ENCODE peak calls at places on chromosomes 12 and 14, in seven cellular contexts. E is GM12892, D is Panc1, V is HCT116, U is K562, O is HL-60, X is suprapubic skin. W is an unnamed sample.

GRCh38 chr12:57461326-57461903 is 1.8 kb downstream of the GLI1 start:
- DNase-seq in E (no peak), D (no peak), U (peak; percentile 78), X (peak; percentile 85), V (no peak), O (no peak), W (peak; percentile 46)

GRCh38 chr12:27517532-27517931 is 6.5 kb upstream of the PPFIBP1 start:
- DNase-seq in E (no peak), O (no peak), V (no peak), U (no peak), D (no peak), X (no peak), W (no peak)

GRCh38 chr12:109760031-109760929 is 46.7 kb downstream of the FAM222A start:
- DNase-seq in V (no peak), X (peak; percentile 61), D (no peak), U (no peak), O (peak; percentile 39), E (no peak), W (peak; percentile 89)

GRCh38 chr14:36519431-36520321 is at the start of gene NKX2-1:
- DNase-seq in O (no peak), E (no peak), U (no peak), X (no peak), V (no peak), D (no peak), W (no peak)

GRCh38 chr14:34003691-34004090 is 52.8 kb upstream of the EGLN3 start:
- DNase-seq in E (no peak), V (no peak), X (no peak), D (no peak), O (no peak), U (peak; percentile 47), W (no peak)

GRCh38 chr12:63937381-63938168 is 93.1 kb downstream of the SRGAP1 start:
- DNase-seq in V (no peak), O (no peak), U (no peak), X (no peak), D (no peak), E (no peak), W (no peak)

GRCh38 chr12:8912910-8913309 is 1.4 kb upstream of the PHC1 start:
- DNase-seq in U (peak; percentile 16), D (no peak), X (no peak), E (no peak), V (no peak), O (no peak), W (peak; percentile 32)

GRCh38 chr14:61542848-61543790 is 152.2 kb upstream of the HIF1A start:
- DNase-seq in V (no peak), D (no peak), O (no peak), X (no peak), E (no peak), U (no peak), W (no peak)

GRCh38 chr12:39972119-39972518 is 133.8 kb downstream of the SLC2A13 start:
- DNase-seq in V (no peak), X (no peak), D (no peak), E (no peak), O (no peak), U (peak; percentile 28), W (no peak)

GRCh38 chr14:24430143-24430681 is 458 bp downstream of the KHNYN start:
- DNase-seq in V (no peak), E (peak; percentile 79), D (no peak), X (peak; percentile 87), O (peak; percentile 58), U (peak; percentile 74), W (peak; percentile 72)

GRCh38 chr14:92922155-92922735 is 705 bp upstream of the CHGA start:
- DNase-seq in D (no peak), V (no peak), X (no peak), E (no peak), O (no peak), U (no peak), W (no peak)

GRCh38 chr14:91258021-91258618 is 13.6 kb upstream of the GPR68 start:
- DNase-seq in U (no peak), E (no peak), X (no peak), D (no peak), O (no peak), V (no peak), W (no peak)
- TF ChIP-seq POLR2AphosphoS5 in U (no peak), E (no peak), X (no peak), D (no peak), O (no peak), V (no peak), W (peak; percentile 34)

GRCh38 chr12:43976027-43976426 is 140.1 kb downstream of the TMEM117 start:
- DNase-seq in O (no peak), U (no peak), D (no peak), X (no peak), E (no peak), V (no peak), W (no peak)

GRCh38 chr12:43969882-43970281 is 134.0 kb downstream of the TMEM117 start:
- DNase-seq in X (no peak), V (peak; percentile 24), D (no peak), U (no peak), E (no peak), O (no peak), W (no peak)

GRCh38 chr12:43968736-43969135 is 132.9 kb downstream of the TMEM117 start:
- DNase-seq in O (no peak), D (no peak), V (no peak), U (no peak), X (no peak), E (no peak), W (no peak)

GRCh38 chr12:43973993-43974392 is 138.1 kb downstream of the TMEM117 start:
- DNase-seq in U (no peak), O (no peak), V (no peak), X (no peak), E (no peak), D (no peak), W (no peak)

DNA sequence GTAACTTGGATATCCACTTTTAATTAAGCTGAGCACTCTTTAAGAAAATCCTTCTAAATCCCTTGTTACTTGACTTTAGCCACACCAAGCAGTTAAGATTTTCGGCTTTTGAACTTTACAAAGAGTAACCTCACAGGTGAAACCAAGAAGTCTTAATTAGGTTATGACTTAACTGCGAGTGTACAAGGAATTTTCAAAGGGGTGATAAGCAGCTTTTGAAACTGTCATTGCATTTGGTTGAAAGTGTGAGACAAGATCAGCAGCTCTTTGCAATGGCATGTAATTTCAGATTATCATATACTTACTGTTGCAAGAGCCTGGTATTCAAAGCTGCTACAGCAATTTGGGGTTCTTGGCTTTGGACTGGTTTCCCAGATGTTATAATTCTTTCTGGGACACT is 137.5 kb downstream of the TMEM117 start:
- DNase-seq in V (no peak), D (no peak), U (no peak), X (no peak), O (no peak), E (no peak), W (no peak)
- TF ChIP-seq POLR2AphosphoS5 in V (no peak), D (no peak), U (no peak), X (no peak), O (no peak), E (no peak), W (no peak)

GRCh38 chr14:22653012-22653621 is 9.0 kb upstream of the OR6J1 start:
- DNase-seq in X (no peak), V (peak; percentile 73), U (peak; percentile 68), E (no peak), D (no peak), O (peak; percentile 68), W (peak; percentile 79)
- TF ChIP-seq POLR2AphosphoS5 in X (no peak), V (no peak), U (no peak), E (no peak), D (no peak), O (no peak), W (no peak)

GRCh38 chr12:46369474-46370379 is 2.8 kb downstream of the SLC38A2 start:
- DNase-seq in E (no peak), V (no peak), X (no peak), O (no peak), U (no peak), D (no peak), W (no peak)
- TF ChIP-seq POLR2AphosphoS5 in E (no peak), V (no peak), X (no peak), O (peak; percentile 14), U (no peak), D (peak; percentile 56), W (peak; percentile 42)

GRCh38 chr12:132837693-132838463 is 9.2 kb upstream of the GOLGA3 start:
- DNase-seq in O (no peak), U (no peak), V (no peak), X (no peak), E (no peak), D (no peak), W (no peak)
- TF ChIP-seq POLR2AphosphoS5 in O (no peak), U (no peak), V (no peak), X (no peak), E (no peak), D (no peak), W (no peak)

W was measured in stomach.